ENCODE peak calls at places on chromosomes 1 and 21, in nine cellular contexts. One of them, this sample, is unnamed.

GRCh38 chr1:100387209-100387608 is 34.9 kb downstream of the CDC14A start:
- DNase-seq in HuH-7: no peak
- DNase-seq in fibroblast of gingiva: peak
- DNase-seq in activated naive CD4-positive, alpha-beta T cell: no peak
- DNase-seq in activated CD4-positive, CD25-positive, alpha-beta regulatory T cell treated with anti-CD3 and anti-CD28 coated beads, Interleukin-2, amount 50 U/mL, for 72 hours: no peak
- DNase-seq in hepatic stellate cell: peak
- DNase-seq in NT2/D1: no peak
- DNase-seq in AG08396: peak
- DNase-seq in uterus: no peak
- DNase-seq in this sample: no peak

GRCh38 chr21:41240040-41240439 is 72.1 kb downstream of the BACE2 start:
- DNase-seq in HuH-7: no peak
- DNase-seq in fibroblast of gingiva: no peak
- DNase-seq in activated naive CD4-positive, alpha-beta T cell: no peak
- DNase-seq in activated CD4-positive, CD25-positive, alpha-beta regulatory T cell treated with anti-CD3 and anti-CD28 coated beads, Interleukin-2, amount 50 U/mL, for 72 hours: no peak
- DNase-seq in hepatic stellate cell: no peak
- DNase-seq in NT2/D1: no peak
- DNase-seq in AG08396: no peak
- DNase-seq in uterus: no peak
- DNase-seq in this sample: no peak

GRCh38 chr1:156310962-156311361 is 11.9 kb upstream of the VHLL start:
- DNase-seq in HuH-7: no peak
- DNase-seq in fibroblast of gingiva: peak
- DNase-seq in activated naive CD4-positive, alpha-beta T cell: no peak
- DNase-seq in activated CD4-positive, CD25-positive, alpha-beta regulatory T cell treated with anti-CD3 and anti-CD28 coated beads, Interleukin-2, amount 50 U/mL, for 72 hours: no peak
- DNase-seq in hepatic stellate cell: no peak
- DNase-seq in NT2/D1: no peak
- DNase-seq in AG08396: peak
- DNase-seq in uterus: no peak
- DNase-seq in this sample: no peak

GRCh38 chr1:33300673-33301072 is 20.2 kb downstream of the A3GALT2 start:
- DNase-seq in HuH-7: no peak
- DNase-seq in fibroblast of gingiva: peak
- DNase-seq in activated naive CD4-positive, alpha-beta T cell: no peak
- DNase-seq in activated CD4-positive, CD25-positive, alpha-beta regulatory T cell treated with anti-CD3 and anti-CD28 coated beads, Interleukin-2, amount 50 U/mL, for 72 hours: no peak
- DNase-seq in hepatic stellate cell: no peak
- DNase-seq in NT2/D1: no peak
- DNase-seq in AG08396: peak
- DNase-seq in uterus: peak
- DNase-seq in this sample: peak

GRCh38 chr1:79040424-79041089 is 34.0 kb upstream of the ADGRL4 start:
- DNase-seq in HuH-7: no peak
- DNase-seq in fibroblast of gingiva: no peak
- DNase-seq in activated naive CD4-positive, alpha-beta T cell: no peak
- DNase-seq in activated CD4-positive, CD25-positive, alpha-beta regulatory T cell treated with anti-CD3 and anti-CD28 coated beads, Interleukin-2, amount 50 U/mL, for 72 hours: no peak
- DNase-seq in hepatic stellate cell: no peak
- DNase-seq in NT2/D1: no peak
- DNase-seq in AG08396: no peak
- DNase-seq in uterus: no peak
- DNase-seq in this sample: no peak

GRCh38 chr1:68141079-68141800 is 90.8 kb upstream of the DIRAS3 start:
- DNase-seq in HuH-7: no peak
- DNase-seq in fibroblast of gingiva: peak
- DNase-seq in activated naive CD4-positive, alpha-beta T cell: no peak
- DNase-seq in activated CD4-positive, CD25-positive, alpha-beta regulatory T cell treated with anti-CD3 and anti-CD28 coated beads, Interleukin-2, amount 50 U/mL, for 72 hours: no peak
- DNase-seq in hepatic stellate cell: no peak
- DNase-seq in NT2/D1: peak
- DNase-seq in AG08396: peak
- DNase-seq in uterus: no peak
- DNase-seq in this sample: no peak

GRCh38 chr1:234503193-234504050 is 24.4 kb upstream of the TARBP1 start:
- DNase-seq in HuH-7: no peak
- DNase-seq in fibroblast of gingiva: peak
- DNase-seq in activated naive CD4-positive, alpha-beta T cell: no peak
- DNase-seq in activated CD4-positive, CD25-positive, alpha-beta regulatory T cell treated with anti-CD3 and anti-CD28 coated beads, Interleukin-2, amount 50 U/mL, for 72 hours: no peak
- DNase-seq in hepatic stellate cell: no peak
- DNase-seq in NT2/D1: no peak
- DNase-seq in AG08396: no peak
- DNase-seq in uterus: no peak
- DNase-seq in this sample: no peak

GRCh38 chr1:41542196-41542955 is 57.9 kb upstream of the EDN2 start:
- DNase-seq in HuH-7: no peak
- DNase-seq in fibroblast of gingiva: no peak
- DNase-seq in activated naive CD4-positive, alpha-beta T cell: no peak
- DNase-seq in activated CD4-positive, CD25-positive, alpha-beta regulatory T cell treated with anti-CD3 and anti-CD28 coated beads, Interleukin-2, amount 50 U/mL, for 72 hours: peak
- DNase-seq in hepatic stellate cell: no peak
- DNase-seq in NT2/D1: no peak
- DNase-seq in AG08396: no peak
- DNase-seq in uterus: peak
- DNase-seq in this sample: no peak

GRCh38 chr1:227959325-227959860 is 11.7 kb upstream of the WNT9A start:
- DNase-seq in HuH-7: no peak
- DNase-seq in fibroblast of gingiva: no peak
- DNase-seq in activated naive CD4-positive, alpha-beta T cell: no peak
- DNase-seq in activated CD4-positive, CD25-positive, alpha-beta regulatory T cell treated with anti-CD3 and anti-CD28 coated beads, Interleukin-2, amount 50 U/mL, for 72 hours: no peak
- DNase-seq in hepatic stellate cell: no peak
- DNase-seq in NT2/D1: no peak
- DNase-seq in AG08396: no peak
- DNase-seq in uterus: no peak
- DNase-seq in this sample: no peak

GRCh38 chr1:219385786-219386427 is 212.2 kb downstream of the LYPLAL1 start:
- DNase-seq in HuH-7: peak
- DNase-seq in fibroblast of gingiva: peak
- DNase-seq in activated naive CD4-positive, alpha-beta T cell: no peak
- DNase-seq in activated CD4-positive, CD25-positive, alpha-beta regulatory T cell treated with anti-CD3 and anti-CD28 coated beads, Interleukin-2, amount 50 U/mL, for 72 hours: no peak
- DNase-seq in hepatic stellate cell: peak
- DNase-seq in NT2/D1: peak
- DNase-seq in AG08396: peak
- DNase-seq in uterus: peak
- DNase-seq in this sample: no peak

GRCh38 chr1:25896266-25896665 is 10.0 kb downstream of the STMN1 start:
- DNase-seq in HuH-7: no peak
- DNase-seq in fibroblast of gingiva: no peak
- DNase-seq in activated naive CD4-positive, alpha-beta T cell: no peak
- DNase-seq in activated CD4-positive, CD25-positive, alpha-beta regulatory T cell treated with anti-CD3 and anti-CD28 coated beads, Interleukin-2, amount 50 U/mL, for 72 hours: no peak
- DNase-seq in hepatic stellate cell: no peak
- DNase-seq in NT2/D1: no peak
- DNase-seq in AG08396: no peak
- DNase-seq in uterus: no peak
- DNase-seq in this sample: no peak

GRCh38 chr1:110040548-110040947 is 6.1 kb downstream of the STRIP1 start:
- DNase-seq in HuH-7: no peak
- DNase-seq in fibroblast of gingiva: no peak
- DNase-seq in activated naive CD4-positive, alpha-beta T cell: no peak
- DNase-seq in activated CD4-positive, CD25-positive, alpha-beta regulatory T cell treated with anti-CD3 and anti-CD28 coated beads, Interleukin-2, amount 50 U/mL, for 72 hours: no peak
- DNase-seq in hepatic stellate cell: no peak
- DNase-seq in NT2/D1: no peak
- DNase-seq in AG08396: no peak
- DNase-seq in uterus: no peak
- DNase-seq in this sample: no peak

This sample was measured in breast epithelium.